ENCODE peak calls at places on chromosomes 16 and 17, in eight cellular contexts. One of them, this sample, is unnamed.

GRCh38 chr16:67917852-67918236 is 13.8 kb downstream of the CTRL start:
- DNase-seq in stimulated activated CD4-positive, alpha-beta T cell treated with anti-CD3 and anti-CD28 coated beads, Interleukin-2, amount 100 ng/mL, for 48 hours: no peak
- DNase-seq in foreskin melanocyte: no peak
- DNase-seq in Caki2: peak; percentile 41
- DNase-seq in effector memory CD4-positive, alpha-beta T cell: no peak
- DNase-seq in Karpas-422: no peak
- DNase-seq in astrocyte of the spinal cord: peak; percentile 74
- DNase-seq in BJ: no peak
- DNase-seq in this sample: no peak

GRCh38 chr16:23052908-23053580 is 96.2 kb downstream of the USP31 start:
- DNase-seq in astrocyte of the spinal cord: no peak
- DNase-seq in stimulated activated CD4-positive, alpha-beta T cell treated with anti-CD3 and anti-CD28 coated beads, Interleukin-2, amount 100 ng/mL, for 48 hours: no peak
- DNase-seq in foreskin melanocyte: no peak
- DNase-seq in BJ: no peak
- DNase-seq in Caki2: no peak
- DNase-seq in Karpas-422: no peak
- DNase-seq in effector memory CD4-positive, alpha-beta T cell: no peak
- DNase-seq in this sample: no peak

GRCh38 chr17:76735006-76735405 is 2.1 kb downstream of the SRSF2 start:
- DNase-seq in stimulated activated CD4-positive, alpha-beta T cell treated with anti-CD3 and anti-CD28 coated beads, Interleukin-2, amount 100 ng/mL, for 48 hours: no peak
- DNase-seq in BJ: no peak
- DNase-seq in foreskin melanocyte: no peak
- DNase-seq in Caki2: no peak
- DNase-seq in astrocyte of the spinal cord: peak; percentile 54
- DNase-seq in Karpas-422: peak; percentile 70
- DNase-seq in effector memory CD4-positive, alpha-beta T cell: no peak
- DNase-seq in this sample: no peak

GRCh38 chr17:9636501-9636900 is 8.8 kb upstream of the USP43 start:
- DNase-seq in BJ: no peak
- DNase-seq in stimulated activated CD4-positive, alpha-beta T cell treated with anti-CD3 and anti-CD28 coated beads, Interleukin-2, amount 100 ng/mL, for 48 hours: no peak
- DNase-seq in foreskin melanocyte: no peak
- DNase-seq in effector memory CD4-positive, alpha-beta T cell: no peak
- DNase-seq in Karpas-422: no peak
- DNase-seq in Caki2: no peak
- DNase-seq in astrocyte of the spinal cord: no peak
- DNase-seq in this sample: no peak

GRCh38 chr17:38559025-38559879 is 46.5 kb downstream of the SRCIN1 start:
- DNase-seq in foreskin melanocyte: no peak
- DNase-seq in astrocyte of the spinal cord: no peak
- DNase-seq in Karpas-422: peak; percentile 94
- DNase-seq in BJ: no peak
- DNase-seq in effector memory CD4-positive, alpha-beta T cell: peak; percentile 79
- DNase-seq in stimulated activated CD4-positive, alpha-beta T cell treated with anti-CD3 and anti-CD28 coated beads, Interleukin-2, amount 100 ng/mL, for 48 hours: peak; percentile 79
- DNase-seq in Caki2: peak; percentile 84
- DNase-seq in this sample: peak; percentile 97

GRCh38 chr16:9177861-9178260 is 86.4 kb downstream of the HAPSTR1 start:
- DNase-seq in foreskin melanocyte: no peak
- DNase-seq in astrocyte of the spinal cord: no peak
- DNase-seq in BJ: no peak
- DNase-seq in Caki2: no peak
- DNase-seq in Karpas-422: no peak
- DNase-seq in effector memory CD4-positive, alpha-beta T cell: no peak
- DNase-seq in stimulated activated CD4-positive, alpha-beta T cell treated with anti-CD3 and anti-CD28 coated beads, Interleukin-2, amount 100 ng/mL, for 48 hours: no peak
- DNase-seq in this sample: no peak

GRCh38 chr16:49340466-49340865 is 33.1 kb upstream of the C16orf78 start:
- DNase-seq in foreskin melanocyte: no peak
- DNase-seq in Karpas-422: no peak
- DNase-seq in astrocyte of the spinal cord: no peak
- DNase-seq in effector memory CD4-positive, alpha-beta T cell: no peak
- DNase-seq in Caki2: no peak
- DNase-seq in stimulated activated CD4-positive, alpha-beta T cell treated with anti-CD3 and anti-CD28 coated beads, Interleukin-2, amount 100 ng/mL, for 48 hours: no peak
- DNase-seq in BJ: no peak
- DNase-seq in this sample: no peak

GRCh38 chr17:5715478-5715877 is 131.2 kb upstream of the NLRP1 start:
- DNase-seq in effector memory CD4-positive, alpha-beta T cell: no peak
- DNase-seq in foreskin melanocyte: no peak
- DNase-seq in stimulated activated CD4-positive, alpha-beta T cell treated with anti-CD3 and anti-CD28 coated beads, Interleukin-2, amount 100 ng/mL, for 48 hours: no peak
- DNase-seq in BJ: no peak
- DNase-seq in Caki2: no peak
- DNase-seq in Karpas-422: no peak
- DNase-seq in astrocyte of the spinal cord: no peak
- DNase-seq in this sample: no peak

GRCh38 chr17:68089881-68090280 is 54.3 kb downstream of the KPNA2 start:
- DNase-seq in Caki2: peak; percentile 66
- DNase-seq in BJ: no peak
- DNase-seq in foreskin melanocyte: no peak
- DNase-seq in astrocyte of the spinal cord: no peak
- DNase-seq in stimulated activated CD4-positive, alpha-beta T cell treated with anti-CD3 and anti-CD28 coated beads, Interleukin-2, amount 100 ng/mL, for 48 hours: no peak
- DNase-seq in effector memory CD4-positive, alpha-beta T cell: no peak
- DNase-seq in Karpas-422: no peak
- DNase-seq in this sample: peak; percentile 21

GRCh38 chr17:32103476-32104113 is 38.7 kb upstream of the RHOT1 start:
- DNase-seq in Karpas-422: no peak
- DNase-seq in Caki2: no peak
- DNase-seq in stimulated activated CD4-positive, alpha-beta T cell treated with anti-CD3 and anti-CD28 coated beads, Interleukin-2, amount 100 ng/mL, for 48 hours: no peak
- DNase-seq in foreskin melanocyte: peak; percentile 28
- DNase-seq in BJ: no peak
- DNase-seq in astrocyte of the spinal cord: no peak
- DNase-seq in effector memory CD4-positive, alpha-beta T cell: no peak
- DNase-seq in this sample: peak; percentile 15

GRCh38 chr17:47301831-47302230 is 21.9 kb upstream of the EFCAB13 start:
- DNase-seq in astrocyte of the spinal cord: no peak
- DNase-seq in effector memory CD4-positive, alpha-beta T cell: no peak
- DNase-seq in foreskin melanocyte: no peak
- DNase-seq in BJ: no peak
- DNase-seq in Caki2: no peak
- DNase-seq in stimulated activated CD4-positive, alpha-beta T cell treated with anti-CD3 and anti-CD28 coated beads, Interleukin-2, amount 100 ng/mL, for 48 hours: no peak
- DNase-seq in Karpas-422: peak; percentile 76
- DNase-seq in this sample: no peak

GRCh38 chr17:82752371-82753200 is 721 bp downstream of the TBCD start:
- DNase-seq in astrocyte of the spinal cord: peak; percentile 32
- DNase-seq in stimulated activated CD4-positive, alpha-beta T cell treated with anti-CD3 and anti-CD28 coated beads, Interleukin-2, amount 100 ng/mL, for 48 hours: no peak
- DNase-seq in Caki2: no peak
- DNase-seq in Karpas-422: peak; percentile 64
- DNase-seq in BJ: no peak
- DNase-seq in foreskin melanocyte: no peak
- DNase-seq in effector memory CD4-positive, alpha-beta T cell: no peak
- DNase-seq in this sample: no peak

GRCh38 chr17:48998557-48999440 is 1.6 kb downstream of the IGF2BP1 start:
- DNase-seq in Caki2: no peak
- DNase-seq in astrocyte of the spinal cord: peak; percentile 52
- DNase-seq in stimulated activated CD4-positive, alpha-beta T cell treated with anti-CD3 and anti-CD28 coated beads, Interleukin-2, amount 100 ng/mL, for 48 hours: no peak
- DNase-seq in Karpas-422: no peak
- DNase-seq in foreskin melanocyte: no peak
- DNase-seq in BJ: no peak
- DNase-seq in effector memory CD4-positive, alpha-beta T cell: no peak
- DNase-seq in this sample: no peak

GRCh38 chr16:73217654-73218053 is 169.7 kb upstream of the ZFHX3 start:
- DNase-seq in BJ: no peak
- DNase-seq in astrocyte of the spinal cord: no peak
- DNase-seq in stimulated activated CD4-positive, alpha-beta T cell treated with anti-CD3 and anti-CD28 coated beads, Interleukin-2, amount 100 ng/mL, for 48 hours: no peak
- DNase-seq in Karpas-422: no peak
- DNase-seq in effector memory CD4-positive, alpha-beta T cell: no peak
- DNase-seq in Caki2: no peak
- DNase-seq in foreskin melanocyte: no peak
- DNase-seq in this sample: no peak

GRCh38 chr16:17555176-17555575 is 84.4 kb upstream of the XYLT1 start:
- DNase-seq in stimulated activated CD4-positive, alpha-beta T cell treated with anti-CD3 and anti-CD28 coated beads, Interleukin-2, amount 100 ng/mL, for 48 hours: no peak
- DNase-seq in BJ: peak; percentile 62
- DNase-seq in astrocyte of the spinal cord: peak; percentile 80
- DNase-seq in Caki2: peak; percentile 5
- DNase-seq in effector memory CD4-positive, alpha-beta T cell: no peak
- DNase-seq in Karpas-422: no peak
- DNase-seq in foreskin melanocyte: no peak
- DNase-seq in this sample: no peak

GRCh38 chr16:31452631-31453106 is 6.6 kb upstream of the ARMC5 start:
- DNase-seq in foreskin melanocyte: peak; percentile 61
- DNase-seq in Karpas-422: no peak
- DNase-seq in effector memory CD4-positive, alpha-beta T cell: no peak
- DNase-seq in stimulated activated CD4-positive, alpha-beta T cell treated with anti-CD3 and anti-CD28 coated beads, Interleukin-2, amount 100 ng/mL, for 48 hours: no peak
- DNase-seq in BJ: peak; percentile 77
- DNase-seq in astrocyte of the spinal cord: peak; percentile 87
- DNase-seq in Caki2: peak; percentile 91
- DNase-seq in this sample: peak; percentile 58

GRCh38 chr16:59701987-59702386 is 967.9 kb upstream of the GOT2 start:
- DNase-seq in effector memory CD4-positive, alpha-beta T cell: no peak
- DNase-seq in Karpas-422: no peak
- DNase-seq in BJ: no peak
- DNase-seq in stimulated activated CD4-positive, alpha-beta T cell treated with anti-CD3 and anti-CD28 coated beads, Interleukin-2, amount 100 ng/mL, for 48 hours: no peak
- DNase-seq in foreskin melanocyte: no peak
- DNase-seq in astrocyte of the spinal cord: no peak
- DNase-seq in Caki2: no peak
- DNase-seq in this sample: no peak

GRCh38 chr16:66520406-66521194 is 29.3 kb downstream of the TK2 start:
- DNase-seq in astrocyte of the spinal cord: no peak
- DNase-seq in Caki2: no peak
- DNase-seq in stimulated activated CD4-positive, alpha-beta T cell treated with anti-CD3 and anti-CD28 coated beads, Interleukin-2, amount 100 ng/mL, for 48 hours: no peak
- DNase-seq in foreskin melanocyte: no peak
- DNase-seq in BJ: no peak
- DNase-seq in Karpas-422: no peak
- DNase-seq in effector memory CD4-positive, alpha-beta T cell: no peak
- DNase-seq in this sample: no peak

GRCh38 chr17:42660692-42661345 is 1.7 kb downstream of the TUBG2 start:
- DNase-seq in foreskin melanocyte: no peak
- DNase-seq in BJ: no peak
- DNase-seq in astrocyte of the spinal cord: peak; percentile 50
- DNase-seq in Karpas-422: no peak
- DNase-seq in effector memory CD4-positive, alpha-beta T cell: no peak
- DNase-seq in Caki2: peak; percentile 46
- DNase-seq in stimulated activated CD4-positive, alpha-beta T cell treated with anti-CD3 and anti-CD28 coated beads, Interleukin-2, amount 100 ng/mL, for 48 hours: no peak
- DNase-seq in this sample: peak; percentile 74

GRCh38 chr17:71942626-71943025 is 178.2 kb upstream of the SOX9 start:
- DNase-seq in effector memory CD4-positive, alpha-beta T cell: no peak
- DNase-seq in Caki2: no peak
- DNase-seq in stimulated activated CD4-positive, alpha-beta T cell treated with anti-CD3 and anti-CD28 coated beads, Interleukin-2, amount 100 ng/mL, for 48 hours: no peak
- DNase-seq in astrocyte of the spinal cord: no peak
- DNase-seq in BJ: no peak
- DNase-seq in Karpas-422: no peak
- DNase-seq in foreskin melanocyte: no peak
- DNase-seq in this sample: no peak

GRCh38 chr17:77216435-77216980 is 75.7 kb downstream of the SEC14L1 start:
- DNase-seq in foreskin melanocyte: no peak
- DNase-seq in Karpas-422: no peak
- DNase-seq in effector memory CD4-positive, alpha-beta T cell: no peak
- DNase-seq in astrocyte of the spinal cord: no peak
- DNase-seq in stimulated activated CD4-positive, alpha-beta T cell treated with anti-CD3 and anti-CD28 coated beads, Interleukin-2, amount 100 ng/mL, for 48 hours: no peak
- DNase-seq in Caki2: no peak
- DNase-seq in BJ: no peak
- DNase-seq in this sample: no peak

GRCh38 chr17:17493249-17493985 is 2.8 kb downstream of the RASD1 start:
- DNase-seq in Karpas-422: no peak
- DNase-seq in stimulated activated CD4-positive, alpha-beta T cell treated with anti-CD3 and anti-CD28 coated beads, Interleukin-2, amount 100 ng/mL, for 48 hours: no peak
- DNase-seq in foreskin melanocyte: no peak
- DNase-seq in Caki2: no peak
- DNase-seq in BJ: no peak
- DNase-seq in effector memory CD4-positive, alpha-beta T cell: no peak
- DNase-seq in astrocyte of the spinal cord: no peak
- DNase-seq in this sample: no peak

GRCh38 chr17:36147601-36148000 is 28.8 kb downstream of the TBC1D3B start:
- DNase-seq in stimulated activated CD4-positive, alpha-beta T cell treated with anti-CD3 and anti-CD28 coated beads, Interleukin-2, amount 100 ng/mL, for 48 hours: no peak
- DNase-seq in Karpas-422: no peak
- DNase-seq in Caki2: no peak
- DNase-seq in BJ: no peak
- DNase-seq in astrocyte of the spinal cord: no peak
- DNase-seq in effector memory CD4-positive, alpha-beta T cell: no peak
- DNase-seq in foreskin melanocyte: no peak
- DNase-seq in this sample: no peak

GRCh38 chr17:83053021-83053778 is 26.2 kb upstream of the METRNL start:
- DNase-seq in Caki2: no peak
- DNase-seq in effector memory CD4-positive, alpha-beta T cell: no peak
- DNase-seq in stimulated activated CD4-positive, alpha-beta T cell treated with anti-CD3 and anti-CD28 coated beads, Interleukin-2, amount 100 ng/mL, for 48 hours: no peak
- DNase-seq in BJ: no peak
- DNase-seq in Karpas-422: no peak
- DNase-seq in foreskin melanocyte: peak; percentile 14
- DNase-seq in astrocyte of the spinal cord: no peak
- DNase-seq in this sample: peak; percentile 6

GRCh38 chr17:65346166-65346565 is 209.0 kb downstream of the RGS9 start:
- DNase-seq in Caki2: no peak
- DNase-seq in stimulated activated CD4-positive, alpha-beta T cell treated with anti-CD3 and anti-CD28 coated beads, Interleukin-2, amount 100 ng/mL, for 48 hours: no peak
- DNase-seq in astrocyte of the spinal cord: peak; percentile 38
- DNase-seq in Karpas-422: no peak
- DNase-seq in foreskin melanocyte: no peak
- DNase-seq in BJ: no peak
- DNase-seq in effector memory CD4-positive, alpha-beta T cell: no peak
- DNase-seq in this sample: no peak

GRCh38 chr16:67339453-67339852 is 12.8 kb downstream of the LRRC36 start:
- DNase-seq in foreskin melanocyte: no peak
- DNase-seq in effector memory CD4-positive, alpha-beta T cell: no peak
- DNase-seq in Caki2: peak; percentile 18
- DNase-seq in stimulated activated CD4-positive, alpha-beta T cell treated with anti-CD3 and anti-CD28 coated beads, Interleukin-2, amount 100 ng/mL, for 48 hours: no peak
- DNase-seq in astrocyte of the spinal cord: peak; percentile 49
- DNase-seq in BJ: no peak
- DNase-seq in Karpas-422: peak; percentile 52
- DNase-seq in this sample: no peak

GRCh38 chr16:88064011-88064888 is 113.0 kb downstream of the BANP start:
- DNase-seq in Karpas-422: no peak
- DNase-seq in BJ: no peak
- DNase-seq in Caki2: no peak
- DNase-seq in effector memory CD4-positive, alpha-beta T cell: no peak
- DNase-seq in stimulated activated CD4-positive, alpha-beta T cell treated with anti-CD3 and anti-CD28 coated beads, Interleukin-2, amount 100 ng/mL, for 48 hours: no peak
- DNase-seq in astrocyte of the spinal cord: no peak
- DNase-seq in foreskin melanocyte: no peak
- DNase-seq in this sample: no peak

GRCh38 chr17:19002805-19003542 is 1.6 kb downstream of the FAM83G start:
- DNase-seq in Karpas-422: no peak
- DNase-seq in effector memory CD4-positive, alpha-beta T cell: no peak
- DNase-seq in BJ: no peak
- DNase-seq in foreskin melanocyte: no peak
- DNase-seq in stimulated activated CD4-positive, alpha-beta T cell treated with anti-CD3 and anti-CD28 coated beads, Interleukin-2, amount 100 ng/mL, for 48 hours: no peak
- DNase-seq in astrocyte of the spinal cord: peak; percentile 57
- DNase-seq in Caki2: no peak
- DNase-seq in this sample: no peak

GRCh38 chr17:58818654-58819053 is 63.0 kb downstream of the PPM1E start:
- DNase-seq in Caki2: no peak
- DNase-seq in BJ: no peak
- DNase-seq in astrocyte of the spinal cord: no peak
- DNase-seq in Karpas-422: no peak
- DNase-seq in foreskin melanocyte: no peak
- DNase-seq in effector memory CD4-positive, alpha-beta T cell: no peak
- DNase-seq in stimulated activated CD4-positive, alpha-beta T cell treated with anti-CD3 and anti-CD28 coated beads, Interleukin-2, amount 100 ng/mL, for 48 hours: no peak
- DNase-seq in this sample: no peak

GRCh38 chr17:77470330-77470786 is 329.6 kb downstream of the SEC14L1 start:
- DNase-seq in stimulated activated CD4-positive, alpha-beta T cell treated with anti-CD3 and anti-CD28 coated beads, Interleukin-2, amount 100 ng/mL, for 48 hours: no peak
- DNase-seq in astrocyte of the spinal cord: no peak
- DNase-seq in Caki2: no peak
- DNase-seq in Karpas-422: no peak
- DNase-seq in foreskin melanocyte: no peak
- DNase-seq in effector memory CD4-positive, alpha-beta T cell: no peak
- DNase-seq in BJ: no peak
- DNase-seq in this sample: no peak

GRCh38 chr17:75130059-75130631 is 1.4 kb downstream of the NT5C start:
- DNase-seq in Caki2: no peak
- DNase-seq in stimulated activated CD4-positive, alpha-beta T cell treated with anti-CD3 and anti-CD28 coated beads, Interleukin-2, amount 100 ng/mL, for 48 hours: no peak
- DNase-seq in effector memory CD4-positive, alpha-beta T cell: no peak
- DNase-seq in astrocyte of the spinal cord: no peak
- DNase-seq in foreskin melanocyte: no peak
- DNase-seq in BJ: no peak
- DNase-seq in Karpas-422: no peak
- DNase-seq in this sample: no peak

GRCh38 chr16:85173981-85174751 is 61.9 kb upstream of the CIBAR2 start:
- DNase-seq in Karpas-422: no peak
- DNase-seq in foreskin melanocyte: peak; percentile 42
- DNase-seq in BJ: peak; percentile 59
- DNase-seq in astrocyte of the spinal cord: peak; percentile 63
- DNase-seq in Caki2: no peak
- DNase-seq in stimulated activated CD4-positive, alpha-beta T cell treated with anti-CD3 and anti-CD28 coated beads, Interleukin-2, amount 100 ng/mL, for 48 hours: no peak
- DNase-seq in effector memory CD4-positive, alpha-beta T cell: no peak
- DNase-seq in this sample: peak; percentile 39

GRCh38 chr16:24980077-24980793 is 34.9 kb downstream of the ARHGAP17 start:
- DNase-seq in Karpas-422: no peak
- DNase-seq in astrocyte of the spinal cord: no peak
- DNase-seq in Caki2: no peak
- DNase-seq in foreskin melanocyte: no peak
- DNase-seq in BJ: no peak
- DNase-seq in stimulated activated CD4-positive, alpha-beta T cell treated with anti-CD3 and anti-CD28 coated beads, Interleukin-2, amount 100 ng/mL, for 48 hours: peak; percentile 21
- DNase-seq in effector memory CD4-positive, alpha-beta T cell: no peak
- DNase-seq in this sample: no peak

GRCh38 chr16:81424761-81425160 is 19.8 kb upstream of the CMIP start:
- DNase-seq in astrocyte of the spinal cord: no peak
- DNase-seq in foreskin melanocyte: no peak
- DNase-seq in stimulated activated CD4-positive, alpha-beta T cell treated with anti-CD3 and anti-CD28 coated beads, Interleukin-2, amount 100 ng/mL, for 48 hours: no peak
- DNase-seq in Karpas-422: no peak
- DNase-seq in Caki2: no peak
- DNase-seq in effector memory CD4-positive, alpha-beta T cell: no peak
- DNase-seq in BJ: no peak
- DNase-seq in this sample: no peak

This sample was measured in COLO829.